ENCODE peak calls at places on chromosomes 5 and 9, in nine cellular contexts. One of them, this sample, is unnamed.

GRCh38 chr9:79233542-79233941 is 338.2 kb upstream of the TLE4 start:
- DNase-seq in A549: peak; percentile 33
- DNase-seq in HCT116: peak; percentile 22
- DNase-seq in Panc1: peak; percentile 13
- DNase-seq in K562: peak; percentile 6
- DNase-seq in GM23338: peak; percentile 82
- DNase-seq in SK-N-SH: peak; percentile 24
- DNase-seq in HepG2: peak; percentile 33
- DNase-seq in GM12878: no peak
- DNase-seq in this sample: peak; percentile 12

GRCh38 chr5:132444841-132445639 is 45.5 kb downstream of the IRF1 start:
- DNase-seq in A549: no peak
- DNase-seq in HCT116: no peak
- DNase-seq in Panc1: no peak
- DNase-seq in K562: no peak
- DNase-seq in GM23338: no peak
- DNase-seq in SK-N-SH: no peak
- DNase-seq in HepG2: no peak
- DNase-seq in GM12878: no peak
- DNase-seq in this sample: no peak

GRCh38 chr5:99102073-99102697 is 173.4 kb upstream of the CHD1 start:
- DNase-seq in A549: no peak
- DNase-seq in HCT116: no peak
- DNase-seq in Panc1: no peak
- DNase-seq in K562: no peak
- DNase-seq in GM23338: no peak
- DNase-seq in SK-N-SH: no peak
- DNase-seq in HepG2: no peak
- DNase-seq in GM12878: no peak
- DNase-seq in this sample: no peak

GRCh38 chr5:9392625-9393024 is 153.2 kb downstream of the SEMA5A start:
- DNase-seq in A549: no peak
- DNase-seq in HCT116: no peak
- DNase-seq in Panc1: no peak
- DNase-seq in K562: no peak
- DNase-seq in GM23338: no peak
- DNase-seq in SK-N-SH: no peak
- DNase-seq in HepG2: no peak
- DNase-seq in GM12878: no peak
- DNase-seq in this sample: no peak

GRCh38 chr5:17223375-17224185 is 6.1 kb downstream of the BASP1 start:
- DNase-seq in A549: no peak
- DNase-seq in HCT116: no peak
- DNase-seq in Panc1: no peak
- DNase-seq in K562: no peak
- DNase-seq in GM23338: peak; percentile 73
- DNase-seq in SK-N-SH: no peak
- DNase-seq in HepG2: no peak
- DNase-seq in GM12878: no peak
- DNase-seq in this sample: no peak

GRCh38 chr5:122880170-122880689 is 34.8 kb downstream of the SNX24 start:
- DNase-seq in A549: no peak
- DNase-seq in HCT116: no peak
- DNase-seq in Panc1: no peak
- DNase-seq in K562: no peak
- DNase-seq in GM23338: no peak
- DNase-seq in SK-N-SH: peak; percentile 50
- DNase-seq in HepG2: no peak
- DNase-seq in GM12878: no peak
- DNase-seq in this sample: no peak

GRCh38 chr9:19119801-19120440 is 7.4 kb downstream of the PLIN2 start:
- DNase-seq in A549: no peak
- DNase-seq in HCT116: no peak
- DNase-seq in Panc1: no peak
- DNase-seq in K562: no peak
- DNase-seq in GM23338: no peak
- DNase-seq in SK-N-SH: no peak
- DNase-seq in HepG2: no peak
- DNase-seq in GM12878: no peak
- DNase-seq in this sample: no peak

GRCh38 chr9:35771079-35771441 is 17.0 kb upstream of the MSMP start:
- DNase-seq in A549: no peak
- DNase-seq in HCT116: no peak
- DNase-seq in Panc1: no peak
- DNase-seq in K562: no peak
- DNase-seq in GM23338: no peak
- DNase-seq in SK-N-SH: no peak
- DNase-seq in HepG2: no peak
- DNase-seq in GM12878: no peak
- DNase-seq in this sample: no peak

GRCh38 chr5:147344861-147345260 is 110.0 kb downstream of the STK32A start:
- DNase-seq in A549: no peak
- DNase-seq in HCT116: no peak
- DNase-seq in Panc1: no peak
- DNase-seq in K562: no peak
- DNase-seq in GM23338: no peak
- DNase-seq in SK-N-SH: no peak
- DNase-seq in HepG2: no peak
- DNase-seq in GM12878: no peak
- DNase-seq in this sample: no peak

DNA sequence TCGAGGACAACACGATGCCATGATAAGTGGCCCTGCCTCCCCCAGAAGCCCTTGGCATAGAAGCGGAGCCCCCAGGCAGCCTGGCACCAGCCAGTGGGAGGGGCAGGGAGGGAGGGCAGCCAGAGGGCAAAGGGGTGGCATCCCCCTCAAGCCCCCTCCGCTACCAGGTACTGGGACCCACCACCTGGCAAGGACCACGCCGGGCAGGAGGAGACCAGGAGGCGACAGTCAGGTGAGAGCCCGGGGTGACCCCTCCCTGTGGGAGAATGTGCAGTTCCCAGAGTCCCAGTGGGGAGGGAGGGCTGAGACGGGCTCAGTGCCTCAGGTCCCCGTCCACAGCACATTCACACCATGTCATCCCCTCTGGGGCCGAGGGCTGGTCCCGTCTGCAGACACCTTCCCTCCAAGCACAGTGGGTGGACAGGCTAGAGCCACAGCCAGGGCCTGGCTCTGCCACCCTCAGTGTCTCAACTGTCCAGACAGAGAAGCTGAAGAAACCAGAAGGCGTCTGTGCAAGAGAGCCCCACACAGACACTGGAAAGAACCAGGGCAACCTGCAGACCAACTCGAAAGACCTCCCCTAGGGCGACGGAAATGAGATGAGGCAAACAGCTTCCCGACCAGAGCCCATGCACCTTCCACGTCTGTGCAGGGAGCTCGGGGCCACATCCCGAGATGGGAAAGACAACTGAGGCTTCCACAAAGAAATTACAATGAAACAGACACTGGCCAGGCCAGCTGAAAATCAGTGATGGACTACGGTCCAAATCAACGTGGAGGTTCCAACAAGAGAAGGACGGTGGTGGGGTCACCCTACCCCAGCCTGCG is 11.1 kb downstream of the BRD3 start:
- DNase-seq in A549: no peak
- DNase-seq in HCT116: no peak
- DNase-seq in Panc1: no peak
- DNase-seq in K562: no peak
- DNase-seq in GM23338: no peak
- DNase-seq in SK-N-SH: peak; percentile 49
- DNase-seq in HepG2: no peak
- DNase-seq in GM12878: no peak
- DNase-seq in this sample: no peak
- TF ChIP-seq REST in A549: no peak
- TF ChIP-seq REST in HCT116: no peak
- TF ChIP-seq REST in Panc1: no peak
- TF ChIP-seq REST in K562: no peak
- TF ChIP-seq REST in GM23338: no peak
- TF ChIP-seq REST in SK-N-SH: no peak
- TF ChIP-seq REST in HepG2: no peak
- TF ChIP-seq REST in GM12878: no peak
- TF ChIP-seq REST in this sample: no peak

GRCh38 chr5:120405291-120405864 is 58.7 kb upstream of the PRR16 start:
- DNase-seq in A549: no peak
- DNase-seq in HCT116: no peak
- DNase-seq in Panc1: no peak
- DNase-seq in K562: no peak
- DNase-seq in GM23338: no peak
- DNase-seq in SK-N-SH: no peak
- DNase-seq in HepG2: no peak
- DNase-seq in GM12878: no peak
- DNase-seq in this sample: no peak

GRCh38 chr5:120402606-120403005 is 61.5 kb upstream of the PRR16 start:
- DNase-seq in A549: no peak
- DNase-seq in HCT116: no peak
- DNase-seq in Panc1: no peak
- DNase-seq in K562: no peak
- DNase-seq in GM23338: no peak
- DNase-seq in SK-N-SH: no peak
- DNase-seq in HepG2: no peak
- DNase-seq in GM12878: no peak
- DNase-seq in this sample: no peak

GRCh38 chr5:120405923-120406322 is 58.2 kb upstream of the PRR16 start:
- DNase-seq in A549: no peak
- DNase-seq in HCT116: no peak
- DNase-seq in Panc1: no peak
- DNase-seq in K562: no peak
- DNase-seq in GM23338: no peak
- DNase-seq in SK-N-SH: no peak
- DNase-seq in HepG2: no peak
- DNase-seq in GM12878: no peak
- DNase-seq in this sample: no peak
- H3K27ac ChIP-seq in A549: no peak overlapping the region
- H3K27ac ChIP-seq in HCT116: no peak overlapping the region
- H3K27ac ChIP-seq in Panc1: no peak overlapping the region
- H3K27ac ChIP-seq in K562: no peak overlapping the region
- H3K27ac ChIP-seq in GM23338: no peak overlapping the region
- H3K27ac ChIP-seq in SK-N-SH: peak overlapping the region; percentile 91
- H3K27ac ChIP-seq in HepG2: no peak overlapping the region
- H3K27ac ChIP-seq in GM12878: no peak overlapping the region
- H3K27ac ChIP-seq in this sample: no peak overlapping the region

DNA sequence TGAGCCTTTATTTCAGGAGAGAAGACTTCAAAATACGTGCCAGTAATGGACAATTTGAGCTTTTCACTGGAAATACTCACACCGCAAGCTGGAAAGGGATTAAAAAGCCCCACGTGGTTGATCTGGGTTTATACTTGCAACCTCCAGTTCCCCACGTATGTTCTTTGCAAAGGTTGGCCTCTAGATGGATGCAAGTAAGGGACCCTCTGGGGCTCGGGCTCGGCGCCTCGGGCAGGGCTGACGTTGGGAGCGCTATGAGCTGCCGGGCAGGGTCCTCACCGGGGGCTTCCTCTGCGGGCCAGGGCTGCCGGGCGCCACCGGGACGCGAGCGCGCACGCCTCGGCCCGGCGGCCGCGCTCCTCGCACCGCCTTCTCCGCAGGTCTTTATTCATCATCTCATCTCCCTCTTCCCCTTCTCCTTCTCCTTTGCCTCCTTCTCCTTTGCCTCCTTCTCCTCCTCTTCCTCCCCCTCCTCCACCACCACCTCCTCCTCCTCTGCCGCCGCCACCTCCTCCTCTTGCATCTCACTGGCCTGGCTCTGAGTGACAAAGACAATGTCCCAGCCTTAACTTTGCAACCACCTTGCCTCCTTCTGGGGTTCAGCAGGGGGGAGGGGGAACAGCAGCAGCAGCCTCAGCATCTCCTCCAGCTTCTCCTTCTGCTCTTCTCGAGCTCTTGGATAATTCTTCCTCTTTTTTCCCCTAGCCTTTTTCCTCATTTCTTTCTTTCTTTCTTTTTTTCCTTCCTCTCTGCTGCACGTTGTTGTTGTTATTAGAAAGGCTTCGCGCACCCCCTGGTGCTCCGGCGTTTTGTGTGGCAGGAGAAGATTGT is 636 bp upstream of the ZNF462 start:
- DNase-seq in A549: peak; percentile 43
- DNase-seq in HCT116: no peak
- DNase-seq in Panc1: no peak
- DNase-seq in K562: no peak
- DNase-seq in GM23338: peak; percentile 68
- DNase-seq in SK-N-SH: peak; percentile 73
- DNase-seq in HepG2: no peak
- DNase-seq in GM12878: no peak
- DNase-seq in this sample: no peak
- TF ChIP-seq CTCF in A549: peak; percentile 31
- TF ChIP-seq CTCF in HCT116: no peak
- TF ChIP-seq CTCF in Panc1: no peak
- TF ChIP-seq CTCF in K562: no peak
- TF ChIP-seq CTCF in GM23338: no peak
- TF ChIP-seq CTCF in SK-N-SH: peak; percentile 48
- TF ChIP-seq CTCF in HepG2: no peak
- TF ChIP-seq CTCF in GM12878: peak; percentile 44
- TF ChIP-seq CTCF in this sample: no peak

GRCh38 chr9:74783408-74783807 is 104.3 kb downstream of the TRPM6 start:
- DNase-seq in A549: peak; percentile 53
- DNase-seq in HCT116: no peak
- DNase-seq in Panc1: no peak
- DNase-seq in K562: no peak
- DNase-seq in GM23338: no peak
- DNase-seq in SK-N-SH: no peak
- DNase-seq in HepG2: no peak
- DNase-seq in GM12878: no peak
- DNase-seq in this sample: no peak
- TF ChIP-seq REST in A549: no peak
- TF ChIP-seq REST in HCT116: no peak
- TF ChIP-seq REST in Panc1: no peak
- TF ChIP-seq REST in K562: no peak
- TF ChIP-seq REST in GM23338: no peak
- TF ChIP-seq REST in SK-N-SH: no peak
- TF ChIP-seq REST in HepG2: no peak
- TF ChIP-seq REST in GM12878: no peak
- TF ChIP-seq REST in this sample: no peak

DNA sequence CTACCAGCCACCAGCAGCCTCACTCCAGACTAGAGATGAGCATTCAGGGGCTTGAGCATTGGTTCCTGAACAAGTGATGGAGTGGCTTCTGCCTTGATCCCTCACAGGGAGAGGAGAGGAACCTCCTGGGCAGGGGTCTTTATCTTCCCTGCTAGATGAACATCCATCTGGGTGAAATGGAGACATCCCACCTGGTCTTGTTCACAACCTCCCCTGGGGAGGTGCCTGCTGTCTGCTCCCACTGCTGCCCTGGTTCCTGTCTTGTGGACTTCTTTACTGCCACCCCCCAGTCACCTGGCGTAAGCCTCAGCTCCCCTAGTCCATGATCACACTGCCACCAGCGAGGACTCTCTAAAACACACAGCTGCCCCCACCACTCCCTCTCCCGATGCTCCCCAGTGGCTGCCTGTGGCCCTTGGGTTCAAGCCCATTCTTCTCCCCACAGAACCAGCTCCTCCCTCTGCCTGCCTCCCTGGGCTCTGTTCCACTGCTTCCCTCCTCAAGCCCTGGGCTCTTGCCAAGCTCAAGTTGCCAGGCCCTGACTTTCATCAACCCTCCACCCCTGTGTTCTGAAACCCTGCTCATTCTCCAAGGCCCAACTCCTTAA is 51.5 kb downstream of the COL15A1 start:
- DNase-seq in A549: no peak
- DNase-seq in HCT116: no peak
- DNase-seq in Panc1: no peak
- DNase-seq in K562: no peak
- DNase-seq in GM23338: no peak
- DNase-seq in SK-N-SH: no peak
- DNase-seq in HepG2: no peak
- DNase-seq in GM12878: no peak
- DNase-seq in this sample: no peak
- H3K27ac ChIP-seq in A549: peak overlapping the region; percentile 18
- H3K27ac ChIP-seq in HCT116: no peak overlapping the region
- H3K27ac ChIP-seq in Panc1: no peak overlapping the region
- H3K27ac ChIP-seq in K562: no peak overlapping the region
- H3K27ac ChIP-seq in GM23338: no peak overlapping the region
- H3K27ac ChIP-seq in SK-N-SH: no peak overlapping the region
- H3K27ac ChIP-seq in HepG2: no peak overlapping the region
- H3K27ac ChIP-seq in GM12878: no peak overlapping the region
- H3K27ac ChIP-seq in this sample: no peak overlapping the region